ENCODE peak calls at places on chromosome 1, in eight cellular contexts. B is activated T-cell treated with anti-CD3 and anti-CD28 coated beads for 1 hour; C is H7; L is stomach; F is left colon; K is PC-3; S is activated T-helper 9 cell treated with anti-CD3 and anti-CD28 coated beads, Interleukin-2, amount 50 U/mL, for 16 hours; V is neural crest cell. A is an unnamed sample.

GRCh38 chr1:236536540-236536939 is 12.8 kb downstream of the LGALS8 start:
- DNase-seq in K (no peak), L (no peak), S (no peak), B (no peak), F (no peak), V (no peak), C (peak), A (no peak)

GRCh38 chr1:208219659-208220282 is 24.4 kb downstream of the PLXNA2 start:
- DNase-seq in C (no peak), S (no peak), L (no peak), B (no peak), V (no peak), K (peak), F (no peak), A (peak)

GRCh38 chr1:219354962-219355361 is 181.3 kb downstream of the LYPLAL1 start:
- DNase-seq in B (no peak), L (no peak), K (no peak), S (no peak), C (no peak), F (no peak), V (no peak), A (no peak)

GRCh38 chr1:151715726-151716404 is 738 bp downstream of the CELF3 start:
- DNase-seq in S (no peak), V (peak), L (no peak), K (no peak), F (no peak), B (no peak), C (peak), A (no peak)

GRCh38 chr1:232283864-232284263 is 346.1 kb downstream of the SIPA1L2 start:
- DNase-seq in L (no peak), K (no peak), C (no peak), S (no peak), F (no peak), B (no peak), V (no peak), A (no peak)

GRCh38 chr1:56098956-56099355 is 480.4 kb downstream of the PLPP3 start:
- DNase-seq in V (no peak), C (no peak), B (no peak), L (no peak), S (no peak), F (no peak), K (no peak), A (peak)

GRCh38 chr1:226892534-226892895 is 22.1 kb downstream of the PSEN2 start:
- DNase-seq in C (no peak), L (no peak), F (no peak), B (no peak), S (no peak), V (no peak), K (no peak), A (no peak)

GRCh38 chr1:225844236-225845061 is 34.5 kb downstream of the EPHX1 start:
- DNase-seq in V (no peak), B (no peak), K (no peak), F (no peak), S (no peak), L (no peak), C (peak), A (no peak)

GRCh38 chr1:68811806-68812205 is 314.9 kb upstream of the DEPDC1 start:
- DNase-seq in V (no peak), K (no peak), S (no peak), C (no peak), L (no peak), B (no peak), F (no peak), A (no peak)

GRCh38 chr1:168636642-168637111 is 60.3 kb downstream of the XCL1 start:
- DNase-seq in B (no peak), F (peak), V (no peak), S (no peak), K (peak), C (no peak), L (no peak), A (peak)

GRCh38 chr1:67020304-67020703 is 33.6 kb downstream of the SLC35D1 start:
- DNase-seq in L (no peak), K (no peak), F (no peak), C (no peak), B (no peak), V (no peak), S (no peak), A (peak)

GRCh38 chr1:167904641-167905040 is 9.3 kb downstream of the ADCY10 start:
- DNase-seq in K (peak), S (no peak), B (no peak), V (no peak), F (no peak), C (no peak), L (no peak), A (peak)

GRCh38 chr1:246383217-246383616 is 123.9 kb downstream of the SMYD3 start:
- DNase-seq in F (no peak), L (no peak), S (no peak), K (no peak), B (no peak), C (no peak), V (no peak), A (no peak)

GRCh38 chr1:63893976-63894375 is 120.2 kb downstream of the ROR1 start:
- DNase-seq in B (no peak), L (no peak), F (no peak), C (no peak), K (peak), V (no peak), S (no peak), A (no peak)

GRCh38 chr1:78255849-78256248 is 210.1 kb downstream of the GIPC2 start:
- DNase-seq in C (no peak), V (no peak), K (no peak), B (no peak), L (no peak), S (no peak), F (no peak), A (no peak)

GRCh38 chr1:51324271-51325010 is 5.9 kb downstream of the TTC39A start:
- DNase-seq in C (no peak), S (no peak), B (no peak), V (no peak), L (no peak), K (no peak), F (no peak), A (no peak)

GRCh38 chr1:233607252-233608119 is 6.4 kb upstream of the KCNK1 start:
- DNase-seq in L (peak), S (no peak), C (no peak), F (peak), K (peak), B (no peak), V (no peak), A (no peak)

A was measured in HCEC 1CT.